ENCODE peak calls at places on chromosomes 5 and 9, in nine cellular contexts. Q is kidney, O is fibroblast of lung, S is testis, A is left ventricle myocardium inferior, H is transverse colon, D is dorsolateral prefrontal cortex, J is neural progenitor cell, I is PC-3. T is an unnamed sample.

GRCh38 chr9:83625120-83625710 is 2.3 kb downstream of the IDNK start:
- DNase-seq in D (no peak), Q (no peak), A (no peak), H (no peak), O (no peak), I (no peak), J (no peak), S (no peak), T (no peak)

GRCh38 chr9:88651682-88652633 is 117.0 kb downstream of the NXNL2 start:
- DNase-seq in I (peak; percentile 69), D (peak; percentile 68), J (no peak), Q (peak; percentile 93), A (peak; percentile 84), H (peak; percentile 67), O (peak; percentile 97), S (peak; percentile 92), T (peak; percentile 76)

GRCh38 chr9:125785187-125785840 is 38.1 kb downstream of the PBX3 start:
- DNase-seq in H (no peak), D (no peak), J (no peak), I (no peak), Q (no peak), O (no peak), A (no peak), S (no peak), T (no peak)

GRCh38 chr5:41736641-41737040 is 133.6 kb downstream of the OXCT1 start:
- DNase-seq in A (no peak), H (no peak), J (no peak), D (no peak), S (no peak), Q (no peak), O (no peak), I (no peak), T (no peak)

GRCh38 chr9:97991818-97992217 is 8.7 kb downstream of the ANP32B start:
- DNase-seq in O (no peak), J (no peak), S (no peak), Q (no peak), A (no peak), H (no peak), D (no peak), I (no peak), T (no peak)

GRCh38 chr9:129558551-129559505 is 62.1 kb downstream of the C9orf50 start:
- DNase-seq in J (peak; percentile 71), D (no peak), I (no peak), Q (peak; percentile 95), A (no peak), H (no peak), S (no peak), O (no peak), T (no peak)

GRCh38 chr5:98933446-98934072 is 4.8 kb upstream of the CHD1 start:
- DNase-seq in S (no peak), J (no peak), A (no peak), O (no peak), Q (no peak), I (no peak), H (no peak), D (no peak), T (no peak)

GRCh38 chr5:32320576-32320975 is 7.8 kb upstream of the MTMR12 start:
- DNase-seq in I (no peak), A (no peak), S (no peak), D (no peak), H (no peak), O (no peak), Q (no peak), J (no peak), T (no peak)

GRCh38 chr9:109329274-109330258 is 8.7 kb upstream of the EPB41L4B start:
- DNase-seq in H (peak; percentile 82), Q (peak; percentile 85), I (peak; percentile 81), J (no peak), A (peak; percentile 40), O (peak; percentile 85), S (peak; percentile 57), D (no peak), T (no peak)

GRCh38 chr9:111743275-111743674 is 51.5 kb downstream of the SHOC1 start:
- DNase-seq in H (no peak), I (peak; percentile 88), J (no peak), S (no peak), A (no peak), D (no peak), Q (no peak), O (peak; percentile 80), T (peak; percentile 73)

GRCh38 chr5:89016741-89017312 is 133.8 kb upstream of the MEF2C start:
- DNase-seq in Q (no peak), I (no peak), S (no peak), H (no peak), J (peak; percentile 72), O (no peak), D (no peak), A (no peak), T (no peak)

GRCh38 chr5:179235416-179236400 is 109.6 kb downstream of the ADAMTS2 start:
- DNase-seq in A (no peak), O (no peak), D (peak; percentile 23), Q (peak; percentile 41), S (no peak), J (no peak), H (peak; percentile 1), I (no peak), T (no peak)

GRCh38 chr5:179234563-179235135 is 110.6 kb downstream of the ADAMTS2 start:
- DNase-seq in I (no peak), Q (peak; percentile 56), D (peak; percentile 22), A (no peak), O (no peak), J (no peak), H (peak; percentile 2), S (no peak), T (no peak)

GRCh38 chr5:179232091-179232490 is 113.2 kb downstream of the ADAMTS2 start:
- DNase-seq in S (no peak), H (no peak), Q (no peak), O (no peak), A (no peak), J (no peak), I (no peak), D (peak; percentile 7), T (no peak)

GRCh38 chr5:179231309-179231708 is 114.0 kb downstream of the ADAMTS2 start:
- DNase-seq in S (no peak), I (no peak), J (no peak), A (no peak), O (no peak), Q (no peak), D (peak; percentile 23), H (no peak), T (no peak)

GRCh38 chr5:179233909-179234562 is 111.2 kb downstream of the ADAMTS2 start:
- DNase-seq in O (no peak), J (no peak), I (no peak), D (peak; percentile 20), Q (peak; percentile 29), S (no peak), A (no peak), H (no peak), T (no peak)
- TF ChIP-seq CTCF in O (no peak), J (no peak), I (no peak), D (no peak), Q (no peak), S (no peak), A (no peak), H (no peak), T (no peak)

GRCh38 chr5:149411738-149412519 is 32.8 kb upstream of the IL17B start:
- DNase-seq in D (no peak), I (no peak), S (no peak), A (no peak), J (no peak), Q (no peak), H (no peak), O (no peak), T (no peak)

GRCh38 chr5:149414405-149415244 is 35.5 kb upstream of the IL17B start:
- DNase-seq in Q (no peak), A (peak; percentile 67), H (no peak), J (no peak), I (no peak), D (no peak), S (no peak), O (peak; percentile 62), T (no peak)

GRCh38 chr5:149415245-149415967 is 36.3 kb upstream of the IL17B start:
- DNase-seq in A (no peak), S (no peak), H (no peak), O (no peak), I (no peak), J (no peak), Q (no peak), D (no peak), T (no peak)

GRCh38 chr5:149412783-149413476 is 33.8 kb upstream of the IL17B start:
- DNase-seq in J (no peak), S (no peak), D (peak; percentile 33), A (no peak), H (no peak), I (no peak), Q (no peak), O (no peak), T (no peak)

DNA sequence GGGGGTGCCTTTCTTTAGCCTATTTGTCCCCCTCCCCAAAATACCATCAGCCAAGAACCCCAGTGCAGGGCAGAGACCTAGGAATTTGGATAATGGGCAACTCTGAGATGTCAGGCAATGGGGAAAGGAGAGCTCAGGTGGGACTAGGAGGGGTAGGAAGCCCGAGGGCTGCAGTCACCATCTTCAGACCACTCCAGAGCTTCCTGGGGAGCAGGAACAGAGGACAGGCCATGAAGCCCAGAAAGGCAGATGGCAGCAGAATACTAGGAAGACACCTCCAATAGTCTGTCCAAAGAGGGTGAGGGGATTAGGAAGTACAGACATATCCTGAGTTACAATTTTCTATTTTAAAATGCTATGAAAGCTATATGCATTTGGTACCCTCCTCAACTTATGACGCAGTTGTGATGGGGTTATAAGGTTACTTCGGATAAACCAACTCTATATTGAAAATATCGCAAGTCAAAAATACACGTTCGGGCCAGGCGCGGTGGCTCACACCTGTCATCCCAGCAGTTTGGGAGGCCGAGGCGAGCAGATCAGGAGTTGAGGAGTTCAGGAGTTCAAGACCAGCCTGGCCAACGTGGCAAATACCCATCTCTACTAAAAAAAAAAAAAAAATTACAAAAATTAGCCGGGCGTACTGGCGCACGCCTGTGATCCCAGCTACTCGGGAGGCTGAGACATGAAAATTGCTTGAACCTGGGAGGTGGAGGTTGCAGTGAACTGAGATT is 34.6 kb upstream of the IL17B start:
- DNase-seq in A (no peak), Q (no peak), O (no peak), D (no peak), S (no peak), H (no peak), J (no peak), I (no peak), T (no peak)
- H3K4me3 ChIP-seq in A (peak overlapping the region; percentile 63), Q (no peak overlapping the region), O (no peak overlapping the region), D (peak overlapping the region; percentile 55), S (no peak overlapping the region), H (peak overlapping the region; percentile 53), J (no peak overlapping the region), I (no peak overlapping the region), T (no peak overlapping the region)

GRCh38 chr5:76470978-76471377 is 67.9 kb downstream of the IQGAP2 start:
- DNase-seq in S (no peak), Q (no peak), H (no peak), D (no peak), J (no peak), O (no peak), I (no peak), A (no peak), T (no peak)
- TF ChIP-seq CTCF in S (no peak), Q (no peak), H (no peak), D (no peak), J (no peak), O (no peak), I (no peak), A (no peak), T (no peak)

DNA sequence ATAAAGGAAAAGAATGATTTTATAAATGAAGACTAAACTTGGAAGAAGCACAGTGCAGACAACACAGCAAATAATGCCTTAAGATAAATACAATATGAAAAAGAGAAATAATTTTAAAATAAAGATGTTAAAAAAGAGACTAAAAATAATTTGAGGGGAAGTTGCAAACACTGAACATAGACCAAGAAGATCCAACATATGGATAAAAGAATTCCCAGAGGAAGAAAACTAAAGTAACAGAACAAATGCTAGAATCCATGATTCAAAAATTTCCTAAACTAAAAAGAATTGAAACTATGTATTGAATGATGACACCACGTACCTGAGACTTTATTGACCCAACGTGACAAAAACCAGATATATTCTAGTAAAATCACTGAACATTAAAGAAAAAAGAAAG is 18.7 kb upstream of the SMIM23 start:
- DNase-seq in A (no peak), H (no peak), O (no peak), Q (no peak), S (no peak), D (no peak), J (no peak), I (no peak), T (no peak)
- H3K4me3 ChIP-seq in A (no peak overlapping the region), H (no peak overlapping the region), O (no peak overlapping the region), Q (no peak overlapping the region), S (no peak overlapping the region), D (no peak overlapping the region), J (no peak overlapping the region), I (no peak overlapping the region), T (no peak overlapping the region)